ENCODE peak calls at places on chromosomes 11 and 22, in eight cellular contexts. B, F, P, U, X, I, J and Z are unnamed samples. For H3K4me1, the result is how much of the 10 kb centered on the place peaks cover.

GRCh38 chr11:2807801-2808241 is 77.8 kb downstream of the CDKN1C start:
- DNase-seq in B (no peak), F (no peak), X (no peak), I (peak), P (no peak), U (no peak), J (no peak), Z (peak)

GRCh38 chr11:128290106-128290840 is 297.1 kb downstream of the ETS1 start:
- DNase-seq in B (peak), J (peak), U (peak), I (peak), X (peak), F (peak), P (peak), Z (peak)

GRCh38 chr11:82980292-82980691 is 78.8 kb downstream of the DDIAS start:
- DNase-seq in X (no peak), J (no peak), P (no peak), U (peak), B (no peak), I (no peak), F (peak), Z (peak)

GRCh38 chr11:74739546-74740270 is 8.5 kb upstream of the CHRDL2 start:
- DNase-seq in F (peak), X (no peak), J (peak), B (no peak), U (peak), I (no peak), P (peak), Z (no peak)

GRCh38 chr11:109511598-109511997 is 89.6 kb downstream of the C11orf87 start:
- DNase-seq in B (no peak), I (no peak), X (no peak), F (peak), P (no peak), U (no peak), J (no peak), Z (no peak)

GRCh38 chr11:114466742-114467141 is 27.5 kb downstream of the REXO2 start:
- DNase-seq in F (no peak), U (no peak), I (no peak), J (no peak), P (no peak), B (no peak), X (no peak), Z (no peak)

GRCh38 chr11:1198766-1199688 is 23.8 kb upstream of the MUC5B start:
- DNase-seq in X (no peak), J (no peak), I (peak), F (no peak), B (no peak), U (no peak), P (no peak), Z (no peak)

GRCh38 chr22:47918936-47919505 is 1156.6 kb downstream of the TBC1D22A start:
- DNase-seq in U (no peak), J (no peak), F (no peak), I (no peak), B (no peak), X (peak), P (no peak), Z (no peak)

GRCh38 chr11:126318642-126319373 is 14.9 kb downstream of the DCPS start:
- DNase-seq in U (peak), I (no peak), B (no peak), X (no peak), F (peak), J (no peak), P (no peak), Z (peak)

GRCh38 chr11:95248666-95249467 is 17.9 kb upstream of the SESN3 start:
- DNase-seq in U (no peak), X (no peak), I (no peak), F (no peak), P (no peak), B (no peak), J (no peak), Z (no peak)

GRCh38 chr11:117618956-117619355 is 178.1 kb downstream of the DSCAML1 start:
- DNase-seq in B (no peak), U (no peak), J (no peak), I (peak), X (no peak), F (no peak), P (no peak), Z (no peak)

GRCh38 chr22:45246060-45246985 is 5.6 kb upstream of the KIAA0930 start:
- DNase-seq in U (peak), X (no peak), P (no peak), F (peak), B (no peak), J (peak), I (no peak), Z (peak)

GRCh38 chr11:67600324-67601029 is 6.3 kb upstream of the NDUFV1 start:
- DNase-seq in F (no peak), U (no peak), P (no peak), I (no peak), J (no peak), B (no peak), X (no peak), Z (no peak)

GRCh38 chr11:108697872-108698473 is 33.1 kb downstream of the DDX10 start:
- DNase-seq in J (peak), F (peak), I (no peak), X (peak), U (peak), P (peak), B (peak), Z (peak)

GRCh38 chr11:70080763-70081162 is 2.6 kb downstream of the ANO1 start:
- DNase-seq in J (no peak), F (peak), P (peak), X (no peak), U (no peak), B (no peak), I (no peak), Z (peak)

GRCh38 chr11:126277322-126277721 is 5.6 kb upstream of the TIRAP start:
- DNase-seq in P (no peak), U (no peak), B (no peak), F (no peak), I (no peak), J (no peak), X (no peak), Z (no peak)

GRCh38 chr11:124839051-124839971 is 25.9 kb upstream of the ROBO3 start:
- DNase-seq in F (no peak), I (no peak), P (peak), J (no peak), X (no peak), U (no peak), B (no peak), Z (no peak)

GRCh38 chr22:48004936-48005335 is 1242.5 kb downstream of the TBC1D22A start:
- DNase-seq in J (no peak), I (no peak), P (no peak), U (no peak), X (no peak), F (no peak), B (no peak), Z (no peak)

GRCh38 chr11:69908511-69909220 is 89.5 kb upstream of the FGF3 start:
- DNase-seq in I (peak), P (no peak), J (no peak), X (no peak), B (no peak), U (no peak), F (no peak), Z (no peak)

GRCh38 chr22:20803696-20804324 is 29.9 kb downstream of the SERPIND1 start:
- DNase-seq in P (peak), B (peak), J (peak), U (peak), X (peak), F (no peak), I (no peak), Z (no peak)

GRCh38 chr22:24421428-24421931 is 5.9 kb upstream of the ADORA2A start:
- DNase-seq in U (no peak), F (no peak), X (no peak), J (no peak), P (peak), I (no peak), B (no peak), Z (no peak)

GRCh38 chr22:32649515-32650200 is 151.8 kb upstream of the TIMP3 start:
- DNase-seq in U (peak), P (peak), J (no peak), X (no peak), B (no peak), I (no peak), F (no peak), Z (no peak)

GRCh38 chr11:69808708-69809107 is 10.5 kb downstream of the FGF3 start:
- DNase-seq in X (no peak), J (no peak), B (no peak), U (peak), F (no peak), I (no peak), P (no peak), Z (no peak)

GRCh38 chr11:1230121-1230455 is 7.2 kb downstream of the MUC5B start:
- DNase-seq in X (no peak), F (no peak), J (no peak), B (no peak), P (no peak), U (no peak), I (peak), Z (no peak)

GRCh38 chr22:38305481-38306448 is 11.5 kb downstream of the CSNK1E start:
- DNase-seq in X (no peak), F (peak), B (no peak), J (peak), P (no peak), I (no peak), U (peak), Z (no peak)

GRCh38 chr11:110079726-110080125 is 13.5 kb upstream of the ZC3H12C start:
- DNase-seq in X (no peak), U (no peak), F (peak), J (no peak), B (no peak), P (no peak), I (no peak), Z (no peak)

GRCh38 chr11:57406337-57406904 is 16.0 kb upstream of the PRG2 start:
- DNase-seq in B (no peak), F (peak), U (peak), P (no peak), J (no peak), X (no peak), I (no peak), Z (no peak)

GRCh38 chr11:472816-473215 is 22.7 kb downstream of the PTDSS2 start:
- DNase-seq in J (no peak), P (no peak), I (no peak), X (no peak), U (no peak), B (no peak), F (no peak), Z (no peak)

GRCh38 chr11:45451766-45452440 is 165.8 kb upstream of the SYT13 start:
- DNase-seq in U (peak), J (no peak), B (no peak), X (no peak), P (no peak), F (no peak), I (no peak), Z (no peak)

GRCh38 chr11:45444796-45445195 is 158.7 kb upstream of the SYT13 start:
- DNase-seq in F (peak), P (no peak), B (no peak), U (no peak), X (no peak), I (no peak), J (no peak), Z (no peak)

GRCh38 chr11:45450189-45450588 is 164.0 kb upstream of the SYT13 start:
- DNase-seq in F (no peak), B (no peak), I (no peak), X (no peak), J (no peak), U (peak), P (no peak), Z (no peak)

GRCh38 chr11:45446426-45446825 is 160.3 kb upstream of the SYT13 start:
- DNase-seq in X (no peak), J (no peak), I (no peak), P (no peak), F (no peak), B (no peak), U (no peak), Z (no peak)

GRCh38 chr11:45449036-45449601 is 163.0 kb upstream of the SYT13 start:
- DNase-seq in P (no peak), F (no peak), J (no peak), B (no peak), I (no peak), X (no peak), U (no peak), Z (no peak)
- H3K27ac ChIP-seq in P (no peak), F (no peak), J (no peak), B (no peak), I (no peak), X (no peak), U (no peak), Z (no peak)

GRCh38 chr22:49965291-49966040 is 4.9 kb downstream of the PIM3 start:
- DNase-seq in I (peak), F (no peak), X (no peak), U (no peak), P (no peak), J (peak), B (no peak), Z (no peak)
- H3K4me1 ChIP-seq in I (half or more), F (under half), X (under half), U (under half), P (under half), J (under half), B (under half), Z (under half)

GRCh38 chr22:22019659-22020424 is 37.3 kb upstream of the TOP3B start:
- DNase-seq in X (no peak), P (peak), I (no peak), U (no peak), F (peak), B (no peak), J (no peak), Z (no peak)
- H3K27ac ChIP-seq in X (no peak), P (no peak), I (no peak), U (no peak), F (peak), B (no peak), J (no peak), Z (no peak)

DNA sequence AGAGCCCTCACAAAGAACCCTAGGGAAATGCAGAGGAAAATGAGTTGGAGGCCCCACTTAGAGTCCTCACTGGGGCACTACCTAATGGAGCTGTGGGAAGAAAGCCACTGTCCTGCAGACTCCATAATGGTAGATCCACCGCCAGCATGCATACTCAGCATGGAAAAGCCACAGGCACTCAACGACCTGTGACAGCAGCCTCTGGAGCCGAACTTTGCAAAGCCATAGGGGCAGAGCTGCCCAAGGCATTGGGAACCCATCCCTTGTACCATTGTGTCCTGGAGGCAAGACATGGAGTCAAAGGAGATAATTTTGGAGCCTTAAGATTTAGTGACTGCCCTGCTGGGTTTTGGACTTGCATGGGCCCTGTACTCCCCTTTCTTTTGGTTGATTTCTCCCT is 18.8 kb downstream of the BBOX1 start:
- DNase-seq in X (no peak), I (no peak), F (no peak), J (no peak), U (no peak), B (no peak), P (no peak), Z (no peak)
- H3K4me1 ChIP-seq in X (under half), I (under half), F (under half), J (under half), U (under half), B (under half), P (under half), Z (under half)

GRCh38 chr11:11349870-11350325 is 3.2 kb downstream of the CSNK2A3 start:
- DNase-seq in F (no peak), J (peak), B (no peak), I (no peak), U (peak), X (no peak), P (no peak), Z (peak)
- H3K27ac ChIP-seq in F (no peak), J (no peak), B (no peak), I (no peak), U (no peak), X (no peak), P (no peak), Z (no peak)